ENCODE peak calls at places on chromosomes 2 and 18, in seven cellular contexts. S is HCT116, Z is neural progenitor cell, B is GM23338, U is GM23248, J is PC-3, K is MM.1S. T is an unnamed sample.

GRCh38 chr18:74550886-74551285 is 16.6 kb downstream of the CNDP1 start:
- DNase-seq in S (no peak), Z (no peak), B (no peak), U (no peak), J (no peak), K (no peak), T (no peak)

GRCh38 chr2:113053666-113054435 is 1.2 kb upstream of the IL36B start:
- DNase-seq in S (no peak), Z (no peak), B (no peak), U (no peak), J (no peak), K (peak), T (no peak)

GRCh38 chr2:239291505-239292350 is 109.1 kb downstream of the HDAC4 start:
- DNase-seq in S (no peak), Z (peak), B (peak), U (no peak), J (no peak), K (no peak), T (no peak)

GRCh38 chr18:37457754-37458153 is 107.8 kb downstream of the CELF4 start:
- DNase-seq in S (no peak), Z (no peak), B (no peak), U (no peak), J (no peak), K (no peak), T (no peak)

GRCh38 chr2:195596840-195597239 is 60.2 kb upstream of the SLC39A10 start:
- DNase-seq in S (no peak), Z (no peak), B (no peak), U (peak), J (no peak), K (no peak), T (no peak)

GRCh38 chr2:204669386-204669785 is 124.1 kb downstream of the PARD3B start:
- DNase-seq in S (no peak), Z (no peak), B (no peak), U (no peak), J (peak), K (no peak), T (no peak)

GRCh38 chr2:137976274-137976673 is 12.0 kb downstream of the HNMT start:
- DNase-seq in S (no peak), Z (no peak), B (no peak), U (no peak), J (peak), K (no peak), T (no peak)

GRCh38 chr2:240000671-240001070 is 24.5 kb downstream of the NDUFA10 start:
- DNase-seq in S (no peak), Z (no peak), B (no peak), U (no peak), J (no peak), K (no peak), T (no peak)

GRCh38 chr2:44932079-44932478 is 9.4 kb upstream of the SIX3 start:
- DNase-seq in S (no peak), Z (peak), B (peak), U (no peak), J (no peak), K (no peak), T (no peak)

GRCh38 chr2:11775384-11775783 is 29.0 kb downstream of the LPIN1 start:
- DNase-seq in S (no peak), Z (no peak), B (no peak), U (peak), J (no peak), K (peak), T (no peak)

GRCh38 chr2:41836944-41837343 is 210.9 kb upstream of the PKDCC start:
- DNase-seq in S (peak), Z (peak), B (peak), U (peak), J (peak), K (peak), T (no peak)

GRCh38 chr2:111659361-111660281 is 224.4 kb downstream of the ANAPC1 start:
- DNase-seq in S (peak), Z (no peak), B (peak), U (peak), J (peak), K (peak), T (no peak)

GRCh38 chr18:76376668-76377358 is 118.2 kb downstream of the ZNF516 start:
- DNase-seq in S (no peak), Z (no peak), B (no peak), U (no peak), J (no peak), K (no peak), T (no peak)

GRCh38 chr2:227414846-227415245 is 27.1 kb upstream of the SCYGR1 start:
- DNase-seq in S (no peak), Z (no peak), B (no peak), U (peak), J (peak), K (no peak), T (no peak)

GRCh38 chr2:119753041-119753929 is 6.4 kb upstream of the PTPN4 start:
- DNase-seq in S (peak), Z (peak), B (peak), U (peak), J (peak), K (peak), T (peak)

GRCh38 chr2:177172034-177172880 is 40.3 kb upstream of the HNRNPA3 start:
- DNase-seq in S (peak), Z (no peak), B (no peak), U (peak), J (peak), K (no peak), T (no peak)

GRCh38 chr2:42072349-42073118 is 24.7 kb downstream of the PKDCC start:
- DNase-seq in S (no peak), Z (peak), B (peak), U (no peak), J (no peak), K (no peak), T (peak)

GRCh38 chr2:20438334-20439192 is 8.3 kb upstream of the RHOB start:
- DNase-seq in S (no peak), Z (no peak), B (no peak), U (peak), J (peak), K (no peak), T (no peak)

GRCh38 chr2:235605306-235605998 is 111.6 kb downstream of the AGAP1 start:
- DNase-seq in S (no peak), Z (peak), B (peak), U (peak), J (no peak), K (no peak), T (peak)

GRCh38 chr18:8351173-8351572 is 258.1 kb upstream of the RAB12 start:
- DNase-seq in S (no peak), Z (no peak), B (no peak), U (peak), J (no peak), K (no peak), T (no peak)

GRCh38 chr2:140442319-140442718 is 1662.1 kb upstream of the NXPH2 start:
- DNase-seq in S (no peak), Z (no peak), B (no peak), U (no peak), J (peak), K (no peak), T (peak)

GRCh38 chr18:78977627-78978271 is 1.9 kb upstream of the SALL3 start:
- DNase-seq in S (no peak), Z (peak), B (peak), U (no peak), J (no peak), K (no peak), T (no peak)
- TF ChIP-seq EZH2phosphoT487 in S (no peak), Z (peak), B (no peak), U (no peak), J (no peak), K (no peak), T (no peak)

GRCh38 chr18:13437801-13438506 is 219.4 kb downstream of the LDLRAD4 start:
- DNase-seq in S (no peak), Z (no peak), B (no peak), U (no peak), J (no peak), K (peak), T (no peak)
- TF ChIP-seq EZH2phosphoT487 in S (no peak), Z (no peak), B (no peak), U (no peak), J (no peak), K (no peak), T (no peak)

DNA sequence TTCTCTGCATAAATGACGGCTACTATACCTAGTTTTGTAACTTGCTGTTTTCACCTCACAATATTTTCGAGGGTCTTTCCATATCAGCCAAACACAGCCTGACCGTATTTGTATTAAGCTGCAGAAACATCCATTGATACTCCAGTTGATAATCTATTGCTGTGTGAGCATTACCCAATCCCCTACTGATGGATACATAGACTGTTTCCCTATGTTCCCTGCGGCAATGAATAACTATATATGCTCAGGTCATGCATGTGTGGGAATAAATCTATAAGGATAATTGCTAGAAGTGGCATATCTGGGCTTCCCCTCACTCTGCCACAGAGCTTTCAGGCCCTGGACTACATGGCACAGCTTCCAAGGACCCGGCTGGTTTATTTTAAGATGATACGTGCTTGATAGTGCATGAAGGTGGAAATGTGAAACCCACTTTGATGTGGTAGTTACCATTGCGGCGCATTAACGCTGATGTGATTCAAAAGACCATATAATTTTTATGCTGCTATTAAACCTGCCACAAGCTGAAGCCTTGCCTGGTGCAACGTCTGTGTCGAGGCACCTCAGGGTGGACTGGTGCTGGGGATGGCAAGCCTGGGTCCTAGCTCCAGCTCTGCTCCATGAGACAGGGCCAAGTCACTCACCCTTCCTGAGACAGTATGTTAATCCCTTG is 130.8 kb upstream of the MSH6 start:
- DNase-seq in S (no peak), Z (no peak), B (no peak), U (no peak), J (no peak), K (no peak), T (no peak)
- TF ChIP-seq EZH2phosphoT487 in S (no peak), Z (no peak), B (no peak), U (no peak), J (no peak), K (no peak), T (no peak)

DNA sequence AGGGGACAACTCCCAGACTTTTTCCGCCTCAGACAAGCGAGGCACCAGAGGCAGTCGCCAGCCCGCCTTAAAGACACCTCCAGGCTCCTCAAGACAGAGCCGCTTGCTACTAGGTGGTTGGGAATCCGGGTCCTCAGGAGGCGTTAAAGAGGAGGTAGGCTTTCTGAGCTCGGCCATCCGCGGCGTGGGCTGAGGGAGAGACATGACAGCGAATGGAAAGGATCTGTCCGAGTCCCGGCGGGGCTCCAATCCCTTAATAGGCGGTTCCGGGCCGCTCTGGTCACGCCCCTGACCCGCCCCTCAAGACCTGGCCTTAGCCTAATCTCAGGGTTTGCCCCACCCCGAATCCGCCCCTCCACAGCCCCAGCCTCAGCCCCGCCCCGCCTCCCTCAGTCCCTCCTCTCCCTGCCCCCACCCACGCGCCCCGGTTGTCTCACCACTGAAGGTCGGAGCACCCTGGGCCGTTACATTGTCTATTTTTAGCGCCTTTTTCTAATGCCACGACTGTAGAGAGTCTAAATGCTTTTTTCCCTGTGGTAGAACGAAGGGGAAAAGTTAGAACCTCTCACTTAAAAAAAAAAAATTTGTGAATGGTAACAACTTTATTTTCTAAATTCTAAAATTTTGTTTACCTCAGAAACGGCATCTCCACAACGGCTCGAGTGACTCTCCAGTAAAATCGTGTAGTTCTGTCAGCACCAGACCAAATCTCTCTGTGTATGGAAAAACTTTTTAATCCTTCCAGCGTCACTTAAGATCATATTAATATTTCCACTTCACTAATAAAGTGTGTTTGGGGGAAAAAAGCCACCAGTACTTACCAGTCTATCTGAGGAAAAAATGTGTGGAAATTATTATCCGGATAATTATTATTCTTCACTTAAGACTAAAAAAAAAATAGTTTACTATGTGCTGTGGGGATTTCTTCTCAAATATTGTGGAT is at the start of gene RAD51AP2:
- DNase-seq in S (peak), Z (peak), B (peak), U (peak), J (no peak), K (peak), T (peak)
- TF ChIP-seq EZH2phosphoT487 in S (no peak), Z (no peak), B (no peak), U (no peak), J (no peak), K (no peak), T (no peak)

GRCh38 chr18:48319796-48320638 is 89.2 kb downstream of the ZBTB7C start:
- DNase-seq in S (no peak), Z (no peak), B (no peak), U (peak), J (no peak), K (no peak), T (peak)
- TF ChIP-seq EZH2phosphoT487 in S (no peak), Z (no peak), B (no peak), U (no peak), J (no peak), K (no peak), T (no peak)

GRCh38 chr2:38751043-38751846 is at the start of gene SRSF7:
- DNase-seq in S (peak), Z (peak), B (peak), U (peak), J (peak), K (peak), T (peak)

GRCh38 chr2:38750793-38751042 is 443 bp downstream of the SRSF7 start:
- DNase-seq in S (no peak), Z (peak), B (peak), U (no peak), J (peak), K (peak), T (peak)

GRCh38 chr2:38751847-38752410 is 768 bp upstream of the SRSF7 start:
- DNase-seq in S (no peak), Z (peak), B (peak), U (peak), J (no peak), K (no peak), T (no peak)

GRCh38 chr2:38748857-38749804 is 2.0 kb downstream of the SRSF7 start:
- DNase-seq in S (no peak), Z (no peak), B (no peak), U (peak), J (no peak), K (no peak), T (no peak)

GRCh38 chr2:38750011-38750792 is 959 bp downstream of the SRSF7 start:
- DNase-seq in S (no peak), Z (peak), B (no peak), U (peak), J (peak), K (peak), T (peak)
- TF ChIP-seq EZH2phosphoT487 in S (no peak), Z (no peak), B (no peak), U (no peak), J (no peak), K (no peak), T (no peak)

GRCh38 chr2:27973592-27973991 is 83.1 kb downstream of the BABAM2 start:
- DNase-seq in S (no peak), Z (peak), B (peak), U (peak), J (peak), K (no peak), T (no peak)

GRCh38 chr2:27980242-27980641 is 89.7 kb downstream of the BABAM2 start:
- DNase-seq in S (peak), Z (no peak), B (no peak), U (no peak), J (no peak), K (peak), T (no peak)

GRCh38 chr2:27972311-27972710 is 81.8 kb downstream of the BABAM2 start:
- DNase-seq in S (no peak), Z (no peak), B (no peak), U (no peak), J (no peak), K (no peak), T (no peak)

GRCh38 chr2:27977623-27978312 is 87.2 kb downstream of the BABAM2 start:
- DNase-seq in S (peak), Z (no peak), B (no peak), U (peak), J (peak), K (no peak), T (no peak)
- TF ChIP-seq EZH2phosphoT487 in S (no peak), Z (no peak), B (no peak), U (peak), J (no peak), K (no peak), T (no peak)

DNA sequence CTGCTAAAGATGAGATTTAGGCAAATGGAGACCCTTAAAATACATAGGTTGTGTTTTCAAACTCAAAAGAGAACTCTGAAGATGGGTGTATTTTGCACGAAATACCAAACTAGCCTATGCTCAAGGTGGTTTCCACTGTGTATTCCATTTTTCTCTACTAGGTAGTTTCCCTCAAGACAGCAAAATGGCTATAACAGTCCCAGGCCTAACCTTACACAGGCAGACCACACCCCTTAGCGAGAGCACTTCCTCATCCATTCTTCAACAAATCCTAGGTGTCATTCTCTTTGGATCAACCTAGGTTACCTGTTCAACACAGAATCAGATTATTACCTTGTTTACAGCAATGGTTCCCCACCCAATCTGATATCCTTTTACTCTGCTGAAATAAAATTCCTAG is 42.6 kb downstream of the HNRNPLL start:
- DNase-seq in S (no peak), Z (no peak), B (no peak), U (no peak), J (no peak), K (no peak), T (no peak)
- TF ChIP-seq EZH2phosphoT487 in S (no peak), Z (no peak), B (no peak), U (no peak), J (no peak), K (no peak), T (no peak)

GRCh38 chr2:45964945-45965344 is 313.5 kb downstream of the PRKCE start:
- DNase-seq in S (no peak), Z (no peak), B (no peak), U (no peak), J (no peak), K (no peak), T (peak)

GRCh38 chr2:45965841-45966498 is 314.5 kb downstream of the PRKCE start:
- DNase-seq in S (no peak), Z (no peak), B (no peak), U (no peak), J (no peak), K (no peak), T (no peak)

GRCh38 chr2:45962522-45962921 is 311.0 kb downstream of the PRKCE start:
- DNase-seq in S (peak), Z (no peak), B (no peak), U (peak), J (peak), K (no peak), T (peak)

GRCh38 chr2:45963816-45964215 is 312.3 kb downstream of the PRKCE start:
- DNase-seq in S (peak), Z (no peak), B (no peak), U (no peak), J (no peak), K (no peak), T (no peak)

DNA sequence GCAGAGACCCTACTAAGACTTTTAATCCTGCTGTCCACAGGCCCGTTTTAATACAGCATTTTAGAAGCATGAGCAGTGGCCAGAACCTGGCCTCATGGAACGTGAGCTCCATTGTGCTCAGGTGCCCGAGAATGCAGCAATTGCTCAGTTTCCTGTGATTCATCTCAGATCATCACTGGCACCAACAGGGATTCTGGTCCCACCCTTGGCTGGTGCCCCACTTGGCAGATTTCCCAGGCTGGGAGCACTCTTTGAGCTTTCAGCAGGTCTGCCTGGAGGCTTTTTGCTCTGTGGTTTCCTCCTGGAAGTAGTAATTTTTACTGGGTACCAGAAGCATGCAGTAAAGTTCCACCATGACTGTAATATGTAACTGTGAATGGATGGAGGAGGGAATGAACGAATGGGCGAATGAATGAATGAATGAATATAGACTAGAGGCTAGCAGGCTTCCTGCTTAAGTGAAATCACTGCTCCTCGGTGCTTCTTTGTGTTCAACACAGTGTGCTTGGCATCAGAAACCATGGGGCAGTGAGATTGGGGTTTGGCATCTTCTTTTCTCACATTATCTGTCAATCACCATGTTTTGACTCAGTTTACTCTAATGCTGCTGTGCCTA is 312.9 kb downstream of the PRKCE start:
- DNase-seq in S (peak), Z (no peak), B (no peak), U (peak), J (peak), K (no peak), T (peak)
- TF ChIP-seq EZH2phosphoT487 in S (no peak), Z (no peak), B (no peak), U (no peak), J (peak), K (no peak), T (no peak)

GRCh38 chr2:189521686-189522434 is 58.7 kb downstream of the SLC40A1 start:
- DNase-seq in S (no peak), Z (no peak), B (no peak), U (no peak), J (peak), K (no peak), T (no peak)
- TF ChIP-seq EZH2phosphoT487 in S (no peak), Z (no peak), B (no peak), U (no peak), J (no peak), K (no peak), T (no peak)